ENCODE peak calls at places on chromosome 9, in five cellular contexts. B, S, N, I and R are unnamed samples. For H3K4me1 and H3K9me3, the result is how much of the 10 kb centered on the place peaks cover.

GRCh38 chr9:89359636-89360315 is 41.5 kb downstream of the SECISBP2 start:
- DNase-seq in B (no peak), S (no peak), N (no peak), I (no peak), R (no peak)

GRCh38 chr9:109766351-109766750 is 13.6 kb upstream of the PALM2AKAP2 start:
- DNase-seq in B (no peak), S (no peak), N (no peak), I (peak), R (no peak)

GRCh38 chr9:15711531-15712295 is 158.9 kb downstream of the CCDC171 start:
- DNase-seq in B (no peak), S (no peak), N (no peak), I (no peak), R (no peak)

GRCh38 chr9:83981126-83981871 is 694 bp downstream of the RMI1 start:
- DNase-seq in B (no peak), S (no peak), N (peak), I (peak), R (peak)

GRCh38 chr9:126397056-126397455 is 70.4 kb downstream of the MVB12B start:
- DNase-seq in B (no peak), S (no peak), N (peak), I (no peak), R (no peak)

GRCh38 chr9:137551656-137552534 is at the start of gene MRPL41:
- DNase-seq in B (peak), S (peak), N (peak), I (peak), R (peak)

GRCh38 chr9:137435980-137436760 is 5.0 kb downstream of the ENTPD8 start:
- DNase-seq in B (peak), S (no peak), N (peak), I (peak), R (peak)

GRCh38 chr9:131641618-131642495 is 96.5 kb downstream of the PRRT1B start:
- DNase-seq in B (no peak), S (no peak), N (no peak), I (no peak), R (peak)

GRCh38 chr9:69171517-69171916 is 2.6 kb upstream of the TJP2 start:
- DNase-seq in B (no peak), S (no peak), N (no peak), I (no peak), R (no peak)
- H3K4me1 ChIP-seq in B (under half), S (under half), N (under half), I (under half), R (under half)

GRCh38 chr9:103530934-103531333 is 535.8 kb downstream of the CYLC2 start:
- DNase-seq in B (no peak), S (no peak), N (no peak), I (no peak), R (no peak)
- H3K9me3 ChIP-seq in B (under half), S (under half), N (under half), I (under half), R (under half)

GRCh38 chr9:93699650-93700049 is 123.3 kb downstream of the PHF2 start:
- DNase-seq in B (no peak), S (no peak), N (no peak), I (no peak), R (no peak)

GRCh38 chr9:93697352-93698139 is 121.2 kb downstream of the PHF2 start:
- DNase-seq in B (no peak), S (no peak), N (no peak), I (no peak), R (no peak)

GRCh38 chr9:93702261-93702660 is 125.9 kb downstream of the PHF2 start:
- DNase-seq in B (no peak), S (no peak), N (no peak), I (no peak), R (no peak)

GRCh38 chr9:93701494-93702218 is 125.3 kb downstream of the PHF2 start:
- DNase-seq in B (no peak), S (no peak), N (no peak), I (no peak), R (no peak)

DNA sequence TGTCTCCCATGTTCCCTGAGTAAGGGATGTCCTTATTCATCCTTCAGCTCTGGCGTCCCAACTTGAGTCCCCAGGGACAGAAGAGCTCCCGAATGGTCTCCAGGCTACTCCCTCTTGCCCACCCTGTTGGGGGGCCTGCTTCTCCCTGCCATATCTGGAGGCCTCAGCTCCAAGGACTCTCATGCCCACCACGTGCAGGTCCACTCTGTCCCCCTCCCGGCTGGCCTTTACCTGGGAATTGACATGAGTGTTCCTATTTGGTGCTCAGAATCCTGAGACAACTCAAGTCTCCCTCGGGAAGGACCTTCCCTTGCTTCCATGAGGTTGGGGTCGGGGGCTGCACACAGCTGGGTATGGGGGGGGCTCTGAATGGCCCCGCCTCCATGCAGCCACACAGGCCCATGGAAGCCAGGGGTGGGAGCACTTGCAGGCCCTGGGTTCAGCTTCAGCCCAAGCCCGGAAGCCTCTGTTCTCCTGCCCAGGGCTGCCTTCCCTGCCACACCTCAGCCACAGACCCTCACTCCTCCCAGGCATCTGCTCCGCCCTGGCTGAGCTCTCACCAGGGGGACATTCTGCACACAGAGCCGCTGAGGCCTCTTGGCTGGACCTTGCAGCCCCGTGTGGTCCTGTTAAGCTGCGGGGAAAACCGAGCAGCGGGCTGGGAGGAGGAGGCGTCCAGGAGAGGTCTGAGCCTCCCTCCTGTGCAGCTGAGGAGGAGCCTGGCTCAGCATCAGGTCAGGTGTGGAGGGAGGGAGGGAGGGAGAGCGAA is 121.9 kb downstream of the PHF2 start:
- DNase-seq in B (no peak), S (no peak), N (no peak), I (no peak), R (no peak)
- TF ChIP-seq POLR2A in B (no peak), S (no peak), N (no peak), I (no peak), R (no peak)

GRCh38 chr9:127562841-127563523 is 49.1 kb upstream of the STXBP1 start:
- DNase-seq in B (peak), S (no peak), N (peak), I (no peak), R (no peak)

GRCh38 chr9:127565231-127565630 is 46.8 kb upstream of the STXBP1 start:
- DNase-seq in B (no peak), S (no peak), N (no peak), I (no peak), R (no peak)

GRCh38 chr9:127561491-127562270 is 50.4 kb upstream of the STXBP1 start:
- DNase-seq in B (peak), S (no peak), N (peak), I (peak), R (peak)

GRCh38 chr9:127563579-127563978 is 48.5 kb upstream of the STXBP1 start:
- DNase-seq in B (no peak), S (no peak), N (no peak), I (no peak), R (no peak)

DNA sequence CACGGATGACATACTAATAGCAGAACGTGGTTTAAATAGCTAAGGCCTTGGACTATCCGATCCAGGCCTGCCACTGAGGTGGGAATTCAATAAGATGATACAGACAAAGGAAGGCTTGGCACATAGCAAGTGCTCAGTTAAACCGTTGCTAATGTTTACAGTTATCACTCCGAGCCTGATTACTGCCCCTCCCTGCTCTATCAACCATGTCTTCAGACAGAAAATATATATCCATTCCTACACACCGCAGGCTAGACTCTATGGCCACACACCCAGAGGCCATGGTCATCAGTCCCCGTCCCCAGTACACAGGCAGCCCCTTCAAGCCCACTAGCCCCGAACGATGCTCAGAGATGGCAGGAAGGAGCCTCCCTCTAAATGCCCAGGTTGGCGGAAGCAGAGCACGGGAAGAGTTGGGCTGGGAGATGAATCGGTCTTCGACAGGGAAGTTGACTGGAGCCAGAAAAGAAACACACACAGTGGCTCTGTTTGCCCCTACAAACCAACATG is 49.8 kb upstream of the STXBP1 start:
- DNase-seq in B (no peak), S (no peak), N (no peak), I (no peak), R (no peak)
- H3K4me1 ChIP-seq in B (under half), S (under half), N (half or more), I (half or more), R (half or more)

GRCh38 chr9:135154050-135154570 is 66.6 kb downstream of the OLFM1 start:
- DNase-seq in B (no peak), S (no peak), N (no peak), I (no peak), R (no peak)

GRCh38 chr9:135150981-135151380 is 63.5 kb downstream of the OLFM1 start:
- DNase-seq in B (no peak), S (no peak), N (no peak), I (no peak), R (no peak)

GRCh38 chr9:135149876-135150275 is 62.4 kb downstream of the OLFM1 start:
- DNase-seq in B (no peak), S (no peak), N (no peak), I (no peak), R (no peak)

GRCh38 chr9:135152608-135153337 is 65.3 kb downstream of the OLFM1 start:
- DNase-seq in B (no peak), S (peak), N (peak), I (no peak), R (no peak)

DNA sequence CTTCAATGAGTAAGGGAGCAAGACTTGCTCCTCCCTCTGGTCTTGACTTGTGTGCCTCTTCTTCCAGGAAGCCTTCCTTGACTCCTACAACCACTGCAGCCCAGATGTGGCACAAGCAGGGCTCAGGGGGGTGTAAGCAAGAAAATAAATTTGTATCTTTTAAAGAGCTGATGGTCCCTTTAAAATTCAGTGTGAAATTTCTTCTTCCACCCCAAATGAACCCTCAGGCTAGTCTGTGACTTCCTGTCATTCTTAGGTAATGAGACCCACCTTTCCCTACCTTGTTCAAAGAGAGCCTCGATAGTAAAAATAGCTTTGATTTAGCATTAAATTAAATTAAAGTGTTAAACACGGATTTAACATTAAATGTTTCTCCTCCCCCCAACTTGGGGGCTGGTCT is 64.4 kb downstream of the OLFM1 start:
- DNase-seq in B (no peak), S (no peak), N (no peak), I (no peak), R (no peak)
- H3K9me3 ChIP-seq in B (under half), S (under half), N (under half), I (under half), R (under half)

DNA sequence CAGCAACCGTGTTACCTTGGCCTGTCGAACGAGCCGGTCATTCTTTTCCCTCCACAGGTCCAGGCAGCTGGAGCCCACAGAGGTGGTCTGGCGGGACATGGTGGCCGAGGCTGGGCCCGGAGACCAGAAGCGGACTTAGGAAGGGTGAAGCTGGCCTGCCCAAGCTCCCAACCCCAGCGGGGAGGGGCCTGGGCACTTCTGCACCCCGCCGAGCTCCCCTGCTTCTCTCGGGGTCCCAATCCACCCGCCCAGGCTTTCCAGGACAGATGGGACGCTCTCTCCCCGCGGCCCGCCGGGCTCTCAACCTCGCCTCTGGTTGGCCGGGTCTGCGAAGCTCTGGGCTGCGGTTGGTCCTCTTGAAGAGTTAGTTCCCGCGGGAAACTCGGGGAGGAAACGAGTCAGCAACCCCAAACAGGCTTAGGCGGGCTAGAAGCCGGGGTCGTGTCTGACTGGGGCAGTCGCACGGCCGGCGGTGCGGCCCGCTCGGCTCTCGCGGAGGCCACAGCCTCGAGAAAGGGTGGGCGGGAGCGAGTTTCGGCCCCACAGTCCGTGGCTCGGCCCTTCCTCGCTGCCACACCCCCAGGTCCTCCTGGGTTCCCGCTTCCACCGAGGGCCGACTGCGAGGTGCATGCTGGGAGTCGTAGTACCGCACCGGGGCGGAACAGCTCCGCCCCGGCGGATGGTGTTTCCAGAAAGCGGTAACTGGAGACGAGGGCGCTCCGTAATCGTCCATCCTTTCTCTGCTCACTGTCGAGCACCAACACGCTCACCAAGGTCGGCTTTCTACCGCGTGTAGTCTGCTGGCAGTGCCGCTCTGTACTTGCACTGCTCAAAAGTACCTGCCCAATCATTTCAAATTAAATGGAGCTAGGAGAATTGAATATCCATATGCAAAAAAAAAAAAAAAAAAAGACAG is at the start of gene FANCG:
- DNase-seq in B (peak), S (peak), N (peak), I (peak), R (peak)
- TF ChIP-seq POLR2A in B (peak), S (peak), N (peak), I (peak), R (no peak)

GRCh38 chr9:2260401-2261306 is 245.5 kb downstream of the SMARCA2 start:
- DNase-seq in B (no peak), S (no peak), N (peak), I (peak), R (no peak)
- H3K4me1 ChIP-seq in B (under half), S (under half), N (under half), I (under half), R (under half)

GRCh38 chr9:2787065-2787464 is 56.8 kb downstream of the PUM3 start:
- DNase-seq in B (no peak), S (no peak), N (no peak), I (no peak), R (no peak)
- H3K9me3 ChIP-seq in B (under half), S (under half), N (under half), I (under half), R (under half)

DNA sequence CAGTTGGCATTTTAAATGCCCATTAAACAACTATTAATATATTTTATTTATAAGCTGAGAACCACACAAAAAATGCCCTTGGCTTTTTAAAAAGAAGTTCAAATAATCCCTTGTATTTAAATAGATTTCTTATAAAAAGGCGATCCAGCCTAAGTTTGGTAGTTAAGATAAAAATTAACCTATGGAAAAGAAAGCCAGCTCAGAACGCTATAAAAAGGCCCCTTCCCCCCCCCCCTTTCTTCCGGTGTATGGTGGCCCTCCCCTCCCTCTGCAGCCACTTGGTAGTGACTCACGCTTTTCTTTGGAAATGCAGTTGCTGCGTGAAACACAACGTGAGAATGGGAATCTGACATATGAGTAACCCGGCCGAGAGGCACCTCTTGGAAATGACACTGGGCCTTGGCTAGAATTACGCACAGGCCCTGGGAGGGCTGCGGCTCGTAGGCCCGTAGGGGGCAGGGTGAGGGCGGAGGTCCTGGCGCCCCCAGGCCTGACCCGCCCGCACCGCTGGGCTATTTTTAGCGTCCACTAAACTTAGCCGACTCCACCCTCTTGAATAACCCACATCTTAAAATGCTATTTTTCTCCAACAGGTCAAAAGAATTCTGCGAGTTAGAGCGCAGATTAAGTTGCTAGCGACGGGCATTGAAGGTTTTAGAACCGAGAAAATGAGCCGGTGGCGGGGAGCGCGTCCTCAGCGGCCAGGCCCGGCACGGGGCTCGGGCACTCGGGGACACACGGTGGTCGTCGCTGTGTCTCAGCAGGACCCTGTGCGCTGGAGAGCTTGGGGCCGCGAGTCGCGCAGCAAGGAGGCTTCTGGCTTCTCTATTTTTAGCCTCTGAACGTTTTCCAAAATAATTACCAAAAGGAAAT is 168.7 kb downstream of the AUH start:
- DNase-seq in B (peak), S (peak), N (peak), I (peak), R (peak)
- TF ChIP-seq POLR2A in B (no peak), S (no peak), N (no peak), I (peak), R (no peak)

GRCh38 chr9:127534931-127535330 is 77.1 kb upstream of the STXBP1 start:
- DNase-seq in B (no peak), S (no peak), N (no peak), I (no peak), R (no peak)
- H3K4me1 ChIP-seq in B (under half), S (under half), N (under half), I (under half), R (half or more)